ENCODE peak calls at places on chromosomes 12 and 14, in five cellular contexts. Q, B, R, K and G are unnamed samples.
A peak's percentile ranks its signal among the peaks of the same experiment; 100 is the strongest.

GRCh38 chr12:27604431-27604830 is 80.4 kb downstream of the PPFIBP1 start:
- DNase-seq in Q (no peak), B (no peak), R (no peak), K (no peak), G (no peak)

GRCh38 chr14:100305446-100306255 is 593 bp downstream of the SLC25A29 start:
- DNase-seq in Q (peak; percentile 58), B (peak; percentile 67), R (no peak), K (peak; percentile 78), G (no peak)

GRCh38 chr14:36657409-36658090 is 4.1 kb upstream of the PAX9 start:
- DNase-seq in Q (peak; percentile 28), B (peak; percentile 38), R (no peak), K (peak; percentile 82), G (no peak)

GRCh38 chr14:50038398-50039119 is 77.8 kb downstream of the VCPKMT start:
- DNase-seq in Q (no peak), B (no peak), R (peak; percentile 50), K (peak; percentile 52), G (no peak)

GRCh38 chr14:65095633-65096205 is 6.6 kb downstream of the MAX start:
- DNase-seq in Q (no peak), B (peak; percentile 72), R (no peak), K (no peak), G (no peak)

GRCh38 chr14:64584185-64584584 is 34.4 kb downstream of the PPP1R36 start:
- DNase-seq in Q (no peak), B (no peak), R (no peak), K (no peak), G (no peak)

GRCh38 chr12:111687255-111687654 is 1.4 kb downstream of the ACAD10 start:
- DNase-seq in Q (no peak), B (no peak), R (no peak), K (no peak), G (no peak)

GRCh38 chr12:52499836-52500560 is 6.9 kb upstream of the KRT6A start:
- DNase-seq in Q (no peak), B (no peak), R (no peak), K (no peak), G (no peak)

GRCh38 chr14:101973356-101973755 is 9.0 kb downstream of the DYNC1H1 start:
- DNase-seq in Q (no peak), B (no peak), R (no peak), K (no peak), G (no peak)

DNA sequence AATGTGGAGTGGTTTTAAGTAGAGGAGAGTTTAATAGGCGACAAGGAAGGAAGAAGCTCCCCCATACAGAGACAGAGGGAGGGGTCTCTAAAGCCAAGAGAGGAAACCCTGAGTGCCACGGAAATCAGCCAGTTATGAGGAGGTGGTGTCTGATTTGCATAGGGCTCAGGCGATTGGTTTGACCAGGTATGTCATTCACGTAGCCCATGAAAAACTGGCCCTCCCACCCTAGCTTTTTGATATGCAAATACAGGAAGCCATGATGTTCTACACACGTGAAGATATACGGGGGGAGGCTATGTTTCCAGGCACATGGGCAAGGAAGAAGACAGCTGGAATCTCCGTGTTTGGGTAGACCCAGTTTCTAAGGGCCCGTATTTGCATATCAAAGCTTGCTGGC is 717.8 kb upstream of the SEL1L start:
- DNase-seq in Q (no peak), B (no peak), R (no peak), K (peak; percentile 47), G (no peak)
- H3K9me3 ChIP-seq in Q (no peaks in the 10 kb centered on the region), B (no peaks in the 10 kb centered on the region), R (no peaks in the 10 kb centered on the region), K (no peaks in the 10 kb centered on the region), G (no peaks in the 10 kb centered on the region)

GRCh38 chr12:61254225-61254624 is 1006.0 kb upstream of the USP15 start:
- DNase-seq in Q (no peak), B (no peak), R (no peak), K (no peak), G (no peak)

GRCh38 chr12:61251076-61251475 is 1009.1 kb upstream of the USP15 start:
- DNase-seq in Q (no peak), B (no peak), R (no peak), K (no peak), G (no peak)

DNA sequence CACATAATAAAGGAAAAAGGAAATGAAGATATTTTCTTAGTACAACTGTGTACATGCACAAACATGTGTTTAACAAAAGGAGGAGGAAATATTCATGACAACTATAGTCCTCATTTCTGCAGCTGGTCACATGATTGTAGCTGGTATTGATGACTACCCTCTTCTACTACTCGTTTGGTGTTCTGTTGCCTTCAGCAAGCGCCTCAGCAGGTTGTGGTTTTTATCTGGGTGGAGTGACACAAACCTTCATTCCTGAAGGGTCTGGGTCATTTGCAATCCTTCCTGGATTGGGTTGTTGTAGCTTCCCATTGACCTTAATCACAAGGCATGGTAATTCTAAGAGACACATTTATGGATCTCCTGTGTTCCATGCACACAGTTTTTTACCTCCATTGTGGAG is 1009.9 kb upstream of the USP15 start:
- DNase-seq in Q (no peak), B (no peak), R (no peak), K (no peak), G (no peak)
- H3K9me3 ChIP-seq in Q (no peaks in the 10 kb centered on the region), B (no peaks in the 10 kb centered on the region), R (no peaks in the 10 kb centered on the region), K (peaks cover 20% of the 10 kb centered on the region), G (no peaks in the 10 kb centered on the region)

DNA sequence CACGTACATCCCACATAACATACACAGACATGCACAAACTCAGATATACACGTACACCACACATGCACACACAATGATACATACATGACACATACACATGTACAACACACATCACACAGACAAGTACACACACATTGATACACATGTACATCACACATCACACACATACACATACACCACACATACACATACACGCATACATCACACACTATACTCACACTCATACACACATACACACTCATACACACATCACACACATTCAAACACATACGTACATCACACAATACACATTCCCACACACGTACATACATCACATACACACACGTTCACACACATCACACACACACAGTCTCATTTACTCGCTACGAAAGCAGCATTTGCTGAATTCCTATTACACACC is 4.5 kb downstream of the ZNF605 start:
- DNase-seq in Q (no peak), B (no peak), R (no peak), K (no peak), G (no peak)
- H3K9me3 ChIP-seq in Q (no peaks in the 10 kb centered on the region), B (peaks cover 39% of the 10 kb centered on the region), R (no peaks in the 10 kb centered on the region), K (peaks cover 74% of the 10 kb centered on the region), G (peaks cover 17% of the 10 kb centered on the region)

GRCh38 chr14:105876829-105877228 is 350.4 kb downstream of the TMEM121 start:
- DNase-seq in Q (no peak), B (peak; percentile 11), R (no peak), K (peak; percentile 2), G (no peak)

GRCh38 chr14:105878554-105878953 is 352.2 kb downstream of the TMEM121 start:
- DNase-seq in Q (no peak), B (peak; percentile 11), R (no peak), K (peak; percentile 11), G (no peak)

GRCh38 chr14:105879503-105879866 is 353.1 kb downstream of the TMEM121 start:
- DNase-seq in Q (peak; percentile 8), B (no peak), R (no peak), K (peak; percentile 10), G (no peak)

GRCh38 chr14:105877645-105878044 is 351.3 kb downstream of the TMEM121 start:
- DNase-seq in Q (no peak), B (no peak), R (no peak), K (no peak), G (no peak)

GRCh38 chr14:105878125-105878524 is 351.7 kb downstream of the TMEM121 start:
- DNase-seq in Q (no peak), B (peak; percentile 42), R (no peak), K (peak; percentile 7), G (no peak)
- H3K9me3 ChIP-seq in Q (no peaks in the 10 kb centered on the region), B (no peaks in the 10 kb centered on the region), R (no peaks in the 10 kb centered on the region), K (peaks cover 37% of the 10 kb centered on the region), G (peaks cover 16% of the 10 kb centered on the region)